ENCODE peak calls at places on chromosome 17, in seven cellular contexts. J is A549; R is T follicular helper cell; M is stimulated activated CD4-positive, alpha-beta T cell treated with anti-CD3 and anti-CD28 coated beads, Interleukin-15, amount 100 ng/mL, for 1 hour; D is NCI-H2107; V is activated T-helper 2 cell treated with anti-CD3 and anti-CD28 coated beads, Interferon-gamma antibody, Interleukin-2, Interleukin-4, amounts not matched to agents 10 μg/mL and 5 μg/mL and 100 μg/mL, durations not matched to agents 14 hours and 24 hours and 36 hours; K is mucosa of descending colon. X is an unnamed sample.

GRCh38 chr17:41308251-41308917 is 725 bp downstream of the KRTAP16-1 start:
- DNase-seq in J (no peak), R (peak; percentile 73), V (peak; percentile 30), D (no peak), M (peak; percentile 71), K (peak; percentile 85), X (peak; percentile 49)

GRCh38 chr17:142102-142661 is 4.8 kb downstream of the SCGB1C2 start:
- DNase-seq in R (no peak), M (no peak), J (peak; percentile 49), V (peak; percentile 25), K (peak; percentile 42), D (no peak), X (peak; percentile 8)

GRCh38 chr17:80539022-80539421 is 5.6 kb upstream of the RPTOR start:
- DNase-seq in J (peak; percentile 41), R (no peak), M (no peak), V (no peak), K (no peak), D (no peak), X (no peak)

GRCh38 chr17:11898526-11899235 is 98.6 kb downstream of the ZNF18 start:
- DNase-seq in D (no peak), R (no peak), J (no peak), M (no peak), K (no peak), V (no peak), X (no peak)

GRCh38 chr17:78873519-78874340 is 29.3 kb downstream of the CEP295NL start:
- DNase-seq in D (peak; percentile 41), K (no peak), J (no peak), V (no peak), R (no peak), M (no peak), X (no peak)

GRCh38 chr17:19578545-19578944 is 44.9 kb downstream of the SLC47A1 start:
- DNase-seq in V (no peak), R (no peak), M (no peak), K (no peak), D (no peak), J (no peak), X (no peak)

GRCh38 chr17:65231086-65231485 is 93.9 kb downstream of the RGS9 start:
- DNase-seq in D (no peak), J (no peak), K (no peak), M (no peak), R (no peak), V (no peak), X (no peak)

GRCh38 chr17:82668024-82668630 is 19.9 kb upstream of the WDR45B start:
- DNase-seq in K (peak; percentile 40), D (no peak), V (no peak), R (no peak), M (no peak), J (no peak), X (no peak)